ENCODE peak calls at places on chromosomes 5 and 9, in nine cellular contexts. S, A, G, P, L, X, Q, R and B are unnamed samples.

GRCh38 chr9:101999441-101999840 is 261.0 kb upstream of the GRIN3A start:
- DNase-seq in S (no peak), A (no peak), G (no peak), P (no peak), L (no peak), X (no peak), Q (no peak), R (no peak), B (no peak)

GRCh38 chr5:39451293-39451692 is 26.5 kb upstream of the DAB2 start:
- DNase-seq in S (no peak), A (no peak), G (no peak), P (no peak), L (no peak), X (no peak), Q (no peak), R (no peak), B (no peak)

GRCh38 chr5:134432677-134433359 is 21.1 kb upstream of the CDKN2AIPNL start:
- DNase-seq in S (no peak), A (no peak), G (peak; percentile 65), P (no peak), L (no peak), X (no peak), Q (no peak), R (no peak), B (no peak)

GRCh38 chr9:110939053-110939452 is 99.2 kb downstream of the LPAR1 start:
- DNase-seq in S (no peak), A (no peak), G (no peak), P (peak; percentile 46), L (no peak), X (no peak), Q (no peak), R (no peak), B (no peak)

GRCh38 chr5:89535421-89535820 is 652.4 kb upstream of the MEF2C start:
- DNase-seq in S (no peak), A (no peak), G (no peak), P (peak; percentile 7), L (no peak), X (no peak), Q (no peak), R (no peak), B (no peak)

GRCh38 chr9:128733256-128733655 is 9.3 kb upstream of the ZDHHC12 start:
- DNase-seq in S (peak; percentile 97), A (peak; percentile 57), G (peak; percentile 97), P (peak; percentile 35), L (no peak), X (peak; percentile 92), Q (peak; percentile 83), R (no peak), B (peak; percentile 74)

GRCh38 chr5:145971108-145971507 is 34.7 kb downstream of the SH3RF2 start:
- DNase-seq in S (no peak), A (no peak), G (no peak), P (no peak), L (no peak), X (no peak), Q (no peak), R (no peak), B (no peak)

GRCh38 chr5:127292030-127292735 is 1.6 kb downstream of the MEGF10 start:
- DNase-seq in S (no peak), A (no peak), G (no peak), P (no peak), L (no peak), X (no peak), Q (no peak), R (no peak), B (no peak)

GRCh38 chr5:132674671-132675506 is 1.1 kb downstream of the IL4 start:
- DNase-seq in S (no peak), A (no peak), G (no peak), P (peak; percentile 92), L (no peak), X (peak; percentile 94), Q (no peak), R (no peak), B (no peak)

GRCh38 chr9:84300271-84300670 is 40.3 kb downstream of the SLC28A3 start:
- DNase-seq in S (no peak), A (no peak), G (no peak), P (no peak), L (no peak), X (peak; percentile 67), Q (no peak), R (no peak), B (no peak)

GRCh38 chr5:144169904-144170275 is 569 bp downstream of the YIPF5 start:
- DNase-seq in S (no peak), A (no peak), G (no peak), P (no peak), L (no peak), X (no peak), Q (no peak), R (no peak), B (no peak)

GRCh38 chr9:34572092-34572491 is 17.4 kb downstream of the CNTFR start:
- DNase-seq in S (no peak), A (no peak), G (no peak), P (no peak), L (no peak), X (no peak), Q (no peak), R (no peak), B (no peak)

GRCh38 chr9:97430316-97430715 is 18.4 kb downstream of the TDRD7 start:
- DNase-seq in S (no peak), A (no peak), G (no peak), P (no peak), L (no peak), X (no peak), Q (no peak), R (no peak), B (no peak)

GRCh38 chr9:131639771-131640437 is 94.6 kb downstream of the PRRT1B start:
- DNase-seq in S (no peak), A (no peak), G (no peak), P (no peak), L (no peak), X (no peak), Q (no peak), R (no peak), B (no peak)

GRCh38 chr9:3960661-3961144 is 339.2 kb downstream of the GLIS3 start:
- DNase-seq in S (no peak), A (no peak), G (no peak), P (peak; percentile 59), L (no peak), X (no peak), Q (peak; percentile 72), R (no peak), B (no peak)

GRCh38 chr9:9747787-9748186 is 865.0 kb downstream of the PTPRD start:
- DNase-seq in S (no peak), A (no peak), G (no peak), P (peak; percentile 31), L (no peak), X (no peak), Q (no peak), R (no peak), B (no peak)

GRCh38 chr5:89342106-89342876 is 459.3 kb upstream of the MEF2C start:
- DNase-seq in S (no peak), A (no peak), G (no peak), P (no peak), L (no peak), X (peak; percentile 38), Q (no peak), R (no peak), B (no peak)

GRCh38 chr5:128305341-128305740 is 221.8 kb downstream of the SLC12A2 start:
- DNase-seq in S (no peak), A (no peak), G (no peak), P (no peak), L (no peak), X (no peak), Q (no peak), R (no peak), B (no peak)

GRCh38 chr9:111648066-111648465 is 13.3 kb upstream of the GNG10 start:
- DNase-seq in S (no peak), A (no peak), G (no peak), P (no peak), L (no peak), X (peak; percentile 25), Q (no peak), R (no peak), B (no peak)

GRCh38 chr5:59893061-59893435 is 478 bp downstream of the PDE4D start:
- DNase-seq in S (no peak), A (no peak), G (peak; percentile 41), P (no peak), L (no peak), X (no peak), Q (peak; percentile 12), R (no peak), B (no peak)

GRCh38 chr9:94779101-94779500 is 52.6 kb downstream of the AOPEP start:
- DNase-seq in S (no peak), A (no peak), G (no peak), P (peak; percentile 19), L (no peak), X (no peak), Q (no peak), R (no peak), B (no peak)

GRCh38 chr5:34817558-34818351 is 21.2 kb upstream of the TTC23L start:
- DNase-seq in S (no peak), A (no peak), G (no peak), P (no peak), L (no peak), X (no peak), Q (no peak), R (no peak), B (no peak)

GRCh38 chr5:8693341-8693844 is 824.4 kb downstream of the MTRR start:
- DNase-seq in S (no peak), A (no peak), G (no peak), P (no peak), L (no peak), X (no peak), Q (no peak), R (no peak), B (no peak)

GRCh38 chr5:76537073-76537543 is 86.1 kb downstream of the F2RL2 start:
- DNase-seq in S (no peak), A (no peak), G (no peak), P (peak; percentile 24), L (no peak), X (no peak), Q (no peak), R (no peak), B (no peak)
- H3K4me1 ChIP-seq in S (no peaks in the 10 kb centered on the region), A (no peaks in the 10 kb centered on the region), G (peaks cover 8% of the 10 kb centered on the region), P (no peaks in the 10 kb centered on the region), L (no peaks in the 10 kb centered on the region), X (no peaks in the 10 kb centered on the region), Q (peaks cover 3% of the 10 kb centered on the region), R (peaks cover 29% of the 10 kb centered on the region), B (peaks cover 1% of the 10 kb centered on the region)

GRCh38 chr5:17065468-17065867 is 129.4 kb upstream of the MYO10 start:
- DNase-seq in S (no peak), A (no peak), G (no peak), P (no peak), L (no peak), X (no peak), Q (no peak), R (no peak), B (no peak)
- H3K4me1 ChIP-seq in S (no peaks in the 10 kb centered on the region), A (no peaks in the 10 kb centered on the region), G (no peaks in the 10 kb centered on the region), P (peaks cover 23% of the 10 kb centered on the region), L (no peaks in the 10 kb centered on the region), X (peaks cover 6% of the 10 kb centered on the region), Q (no peaks in the 10 kb centered on the region), R (no peaks in the 10 kb centered on the region), B (no peaks in the 10 kb centered on the region)

GRCh38 chr9:134336174-134336705 is 10.0 kb downstream of the RXRA start:
- DNase-seq in S (no peak), A (no peak), G (no peak), P (no peak), L (no peak), X (no peak), Q (no peak), R (no peak), B (no peak)
- H3K4me1 ChIP-seq in S (peaks cover 27% of the 10 kb centered on the region), A (peaks cover 83% of the 10 kb centered on the region), G (no peaks in the 10 kb centered on the region), P (no peaks in the 10 kb centered on the region), L (no peaks in the 10 kb centered on the region), X (peaks cover 25% of the 10 kb centered on the region), Q (peaks cover 14% of the 10 kb centered on the region), R (no peaks in the 10 kb centered on the region), B (peaks cover 83% of the 10 kb centered on the region)

GRCh38 chr5:37840036-37840909 is at the start of gene GDNF:
- DNase-seq in S (no peak), A (no peak), G (peak; percentile 65), P (peak; percentile 41), L (no peak), X (peak; percentile 54), Q (no peak), R (no peak), B (no peak)
- H3K4me1 ChIP-seq in S (peaks cover 2% of the 10 kb centered on the region), A (no peaks in the 10 kb centered on the region), G (no peaks in the 10 kb centered on the region), P (peaks cover 19% of the 10 kb centered on the region), L (no peaks in the 10 kb centered on the region), X (peaks cover 5% of the 10 kb centered on the region), Q (peaks cover 7% of the 10 kb centered on the region), R (peaks cover 8% of the 10 kb centered on the region), B (peaks cover 21% of the 10 kb centered on the region)